ENCODE peak calls at places on chromosome 7, in seven cellular contexts. J, L, N, V, H, Y and X are unnamed samples.

GRCh38 chr7:148702876-148703670 is 4.4 kb downstream of the CUL1 start:
- DNase-seq in V (no peak), H (no peak), Y (no peak), J (no peak), L (no peak), N (no peak), X (no peak)

GRCh38 chr7:108417926-108418325 is 38.3 kb downstream of the NRCAM start:
- DNase-seq in Y (no peak), L (no peak), J (no peak), H (no peak), N (no peak), V (no peak), X (no peak)

GRCh38 chr7:45259966-45260646 is 102.5 kb downstream of the RAMP3 start:
- DNase-seq in H (peak), L (peak), J (no peak), V (peak), N (peak), Y (peak), X (peak)

GRCh38 chr7:129343099-129343700 is 91.0 kb upstream of the STRIP2 start:
- DNase-seq in L (no peak), J (no peak), H (peak), N (peak), V (no peak), Y (no peak), X (no peak)

GRCh38 chr7:124263232-124263827 is 230.5 kb upstream of the TMEM229A start:
- DNase-seq in H (no peak), Y (peak), V (no peak), J (no peak), L (no peak), N (peak), X (no peak)

GRCh38 chr7:15015545-15016314 is 113.2 kb upstream of the DGKB start:
- DNase-seq in H (peak), J (no peak), L (peak), N (peak), V (no peak), Y (peak), X (no peak)

GRCh38 chr7:23022258-23022745 is 8.4 kb upstream of the HYCC1 start:
- DNase-seq in H (no peak), J (peak), V (no peak), L (no peak), N (no peak), Y (no peak), X (no peak)

GRCh38 chr7:44189286-44189992 is at the start of gene GCK:
- DNase-seq in N (no peak), H (no peak), V (no peak), J (no peak), Y (peak), L (no peak), X (no peak)

GRCh38 chr7:12570148-12570528 is 382 bp upstream of the SCIN start:
- DNase-seq in N (no peak), J (no peak), L (no peak), V (peak), Y (no peak), H (peak), X (no peak)

GRCh38 chr7:28266377-28266776 is 85.8 kb upstream of the JAZF1 start:
- DNase-seq in H (no peak), N (no peak), V (no peak), L (no peak), Y (no peak), J (no peak), X (no peak)

GRCh38 chr7:1675036-1675671 is 5.1 kb downstream of the ELFN1 start:
- DNase-seq in V (peak), Y (peak), J (no peak), H (no peak), L (no peak), N (no peak), X (no peak)

GRCh38 chr7:45146531-45147379 is 10.8 kb upstream of the RAMP3 start:
- DNase-seq in V (no peak), N (peak), L (no peak), Y (peak), J (no peak), H (no peak), X (peak)

GRCh38 chr7:135799881-135800280 is 51.3 kb upstream of the FAM180A start:
- DNase-seq in V (no peak), N (no peak), Y (peak), J (no peak), L (no peak), H (no peak), X (no peak)

GRCh38 chr7:121449304-121449703 is 53.2 kb upstream of the FAM3C start:
- DNase-seq in L (no peak), V (no peak), Y (no peak), H (no peak), J (no peak), N (peak), X (no peak)

GRCh38 chr7:18667466-18667865 is 171.9 kb downstream of the HDAC9 start:
- DNase-seq in L (peak), H (no peak), Y (no peak), V (no peak), J (peak), N (no peak), X (no peak)

GRCh38 chr7:120180221-120180620 is 92.8 kb upstream of the KCND2 start:
- DNase-seq in J (no peak), N (no peak), L (no peak), V (no peak), Y (no peak), H (no peak), X (no peak)

GRCh38 chr7:25575634-25576033 is 347.3 kb upstream of the NPVF start:
- DNase-seq in V (no peak), Y (no peak), H (no peak), J (no peak), L (no peak), N (no peak), X (no peak)

GRCh38 chr7:102291056-102291915 is 4.6 kb downstream of the SH2B2 start:
- DNase-seq in H (no peak), L (no peak), N (no peak), Y (no peak), V (peak), J (no peak), X (no peak)

GRCh38 chr7:26574476-26574875 is 282.8 kb downstream of the SNX10 start:
- DNase-seq in J (no peak), N (no peak), H (no peak), L (no peak), V (no peak), Y (no peak), X (no peak)

GRCh38 chr7:37131855-37132254 is 316.8 kb downstream of the ELMO1 start:
- DNase-seq in L (no peak), Y (no peak), N (no peak), H (no peak), V (no peak), J (no peak), X (no peak)

GRCh38 chr7:26698806-26699205 is 165.6 kb downstream of the SKAP2 start:
- DNase-seq in Y (no peak), V (no peak), J (no peak), N (no peak), L (no peak), H (no peak), X (no peak)

GRCh38 chr7:123715198-123715597 is 33.6 kb downstream of the WASL start:
- DNase-seq in H (no peak), N (no peak), L (no peak), Y (no peak), J (no peak), V (no peak), X (no peak)

GRCh38 chr7:128427289-128427891 is 17.6 kb upstream of the IMPDH1 start:
- DNase-seq in Y (peak), V (no peak), N (peak), J (no peak), H (peak), L (peak), X (no peak)

GRCh38 chr7:154853063-154853726 is 149.7 kb downstream of the PAXIP1 start:
- DNase-seq in J (no peak), H (peak), N (no peak), V (peak), L (no peak), Y (no peak), X (no peak)

GRCh38 chr7:77455334-77455733 is 39.2 kb upstream of the GSAP start:
- DNase-seq in L (no peak), Y (no peak), N (no peak), V (no peak), J (peak), H (no peak), X (no peak)

GRCh38 chr7:31811650-31812461 is 124.8 kb downstream of the PPP1R17 start:
- DNase-seq in H (peak), N (no peak), V (peak), J (peak), L (no peak), Y (no peak), X (no peak)

GRCh38 chr7:81415181-81415580 is 354.7 kb downstream of the HGF start:
- DNase-seq in H (no peak), Y (no peak), N (no peak), J (no peak), L (no peak), V (no peak), X (no peak)

GRCh38 chr7:2313450-2314208 is 612 bp downstream of the SNX8 start:
- DNase-seq in H (peak), J (no peak), V (no peak), Y (no peak), L (no peak), N (peak), X (no peak)

GRCh38 chr7:24922099-24922773 is 57.7 kb downstream of the OSBPL3 start:
- DNase-seq in N (no peak), H (no peak), J (no peak), V (no peak), L (no peak), Y (no peak), X (no peak)

GRCh38 chr7:23308754-23309153 is 9.6 kb downstream of the MALSU1 start:
- DNase-seq in V (no peak), L (no peak), H (no peak), N (no peak), J (no peak), Y (no peak), X (no peak)

GRCh38 chr7:140829720-140830119 is 95.0 kb downstream of the BRAF start:
- DNase-seq in Y (no peak), H (no peak), N (no peak), J (no peak), V (no peak), L (no peak), X (no peak)

GRCh38 chr7:6590645-6591110 is 857 bp downstream of the INTS15 start:
- DNase-seq in V (no peak), Y (no peak), N (no peak), J (no peak), L (no peak), H (no peak), X (no peak)

GRCh38 chr7:34839645-34840044 is 181.6 kb downstream of the NPSR1 start:
- DNase-seq in Y (no peak), J (no peak), N (no peak), H (no peak), L (no peak), V (no peak), X (no peak)

GRCh38 chr7:68176974-68177373 is 1180.3 kb downstream of the TYW1 start:
- DNase-seq in N (peak), Y (peak), V (peak), J (peak), L (no peak), H (peak), X (no peak)

GRCh38 chr7:73668103-73668937 is 689 bp downstream of the VPS37D start:
- DNase-seq in V (no peak), H (no peak), J (no peak), N (no peak), Y (peak), L (no peak), X (peak)

GRCh38 chr7:27714831-27715444 is 25.0 kb upstream of the TAX1BP1 start:
- DNase-seq in V (no peak), L (no peak), Y (no peak), J (no peak), N (no peak), H (no peak), X (no peak)

GRCh38 chr7:74051193-74051592 is 23.2 kb downstream of the ELN start:
- DNase-seq in N (no peak), V (no peak), Y (no peak), J (no peak), H (no peak), L (no peak), X (no peak)

GRCh38 chr7:17044396-17044795 is 162.6 kb upstream of the AGR3 start:
- DNase-seq in Y (no peak), V (no peak), H (no peak), N (no peak), L (no peak), J (no peak), X (no peak)

GRCh38 chr7:1884583-1885350 is 214.7 kb downstream of the ELFN1 start:
- DNase-seq in V (no peak), L (no peak), N (no peak), Y (no peak), J (no peak), H (no peak), X (no peak)

GRCh38 chr7:142711722-142712616 is 37.3 kb upstream of the PRSS1 start:
- DNase-seq in Y (no peak), V (peak), L (no peak), H (peak), J (no peak), N (peak), X (no peak)

DNA sequence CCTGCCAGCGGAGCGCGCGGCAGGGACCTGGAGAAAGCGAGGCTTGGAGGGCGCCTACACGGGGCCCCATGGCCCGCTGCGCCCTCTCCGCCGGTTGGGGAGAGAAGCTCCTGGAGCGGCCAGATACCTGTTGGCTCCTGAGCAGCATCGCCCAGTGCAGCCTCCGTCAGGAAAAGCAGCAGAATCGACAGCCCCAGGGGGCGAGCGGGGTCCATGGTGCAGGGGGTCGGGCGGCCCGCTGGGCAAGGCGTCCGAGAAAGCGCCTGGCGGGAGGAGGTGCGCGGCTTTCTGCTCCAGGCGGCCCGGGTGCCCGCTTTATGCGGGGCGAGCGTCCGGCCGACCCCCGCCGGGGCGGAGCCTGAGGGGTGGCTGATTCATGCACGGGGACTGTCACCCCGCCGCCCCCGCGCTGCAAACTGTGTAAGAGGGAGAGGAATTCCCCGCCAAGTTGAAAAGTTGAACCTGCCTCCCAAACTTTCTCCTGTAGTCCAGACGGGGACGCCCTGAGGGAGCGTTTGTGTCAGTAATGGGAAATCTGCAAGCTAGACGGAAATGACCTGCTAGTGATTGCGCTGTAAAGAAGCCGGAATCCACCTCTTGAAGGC is at the start of gene TFPI2:
- DNase-seq in V (no peak), J (no peak), H (peak), Y (peak), N (no peak), L (peak), X (peak)
- TF ChIP-seq CTCF in V (no peak), J (no peak), H (no peak), Y (no peak), N (no peak), L (no peak), X (no peak)

DNA sequence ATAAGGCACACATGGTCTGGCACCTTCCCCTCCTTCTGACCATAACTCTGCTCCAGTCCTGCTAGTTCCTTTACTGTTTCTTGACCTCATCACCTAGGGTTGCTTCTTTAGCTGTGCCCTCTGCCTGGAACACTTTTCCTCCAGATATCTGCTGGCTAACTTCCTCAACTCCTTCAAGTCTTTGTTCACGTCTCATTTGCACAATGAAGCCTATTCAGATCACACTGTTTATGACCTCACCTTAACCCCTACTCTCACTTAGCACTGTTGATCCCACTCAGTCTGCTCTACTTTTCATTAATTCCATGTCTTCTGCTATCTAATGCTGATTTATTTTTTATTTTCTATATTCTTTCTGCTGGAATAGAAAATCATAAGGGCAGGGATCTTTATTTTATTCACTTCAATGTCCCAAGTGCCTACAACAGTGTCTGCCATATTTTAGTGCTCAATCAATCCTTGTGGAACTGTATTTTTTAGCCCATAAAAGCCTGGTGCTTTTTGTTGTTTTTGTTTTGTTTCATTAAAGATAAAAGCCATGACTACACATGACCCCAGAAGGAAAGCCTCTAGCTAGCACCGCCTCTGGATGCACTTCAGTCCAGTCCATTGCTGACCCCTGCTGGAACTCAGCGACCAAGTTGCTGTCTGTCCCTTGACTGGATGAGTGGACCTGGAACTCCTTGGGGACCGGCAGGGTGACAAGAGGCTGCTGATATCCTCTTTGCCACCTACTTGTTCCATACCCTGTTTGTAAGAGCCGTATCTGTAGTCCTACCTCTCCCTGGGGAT is 12.3 kb downstream of the KLF14 start:
- DNase-seq in H (peak), J (no peak), Y (peak), N (peak), V (peak), L (peak), X (peak)
- TF ChIP-seq CTCF in H (no peak), J (peak), Y (peak), N (peak), V (peak), L (no peak), X (peak)

GRCh38 chr7:231030-231857 is 38.9 kb downstream of the FAM20C start:
- DNase-seq in L (peak), Y (no peak), V (no peak), J (no peak), H (no peak), N (no peak), X (no peak)
- TF ChIP-seq CTCF in L (peak), Y (peak), V (no peak), J (peak), H (no peak), N (no peak), X (no peak)

DNA sequence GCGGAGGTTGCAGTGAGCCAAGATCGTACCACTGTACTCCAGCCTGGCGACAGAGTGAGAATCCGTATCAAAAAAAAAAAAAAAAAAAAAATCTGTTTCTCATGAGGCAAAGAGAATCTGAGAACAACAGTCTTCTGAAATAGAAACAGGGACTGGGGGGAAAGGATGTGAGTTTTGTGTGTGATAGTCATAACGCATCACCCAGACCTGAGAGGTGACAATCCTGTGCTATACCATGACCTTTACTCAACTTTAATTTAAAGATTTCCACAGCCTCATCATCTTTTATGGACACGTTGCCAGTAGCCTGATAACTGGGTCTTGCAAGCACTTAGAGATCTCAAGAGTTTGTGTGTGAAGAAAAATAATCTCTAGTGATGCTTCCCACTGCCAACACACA is 2.3 kb downstream of the ATXN7L1 start:
- DNase-seq in L (no peak), Y (no peak), V (no peak), J (no peak), H (no peak), N (no peak), X (no peak)
- TF ChIP-seq CTCF in L (no peak), Y (no peak), V (no peak), J (no peak), H (no peak), N (no peak), X (no peak)

GRCh38 chr7:151342811-151343210 is 1.2 kb downstream of the NUB1 start:
- DNase-seq in Y (no peak), N (no peak), V (no peak), L (no peak), H (no peak), J (no peak), X (no peak)
- TF ChIP-seq CTCF in Y (peak), N (no peak), V (no peak), L (no peak), H (no peak), J (no peak), X (no peak)

DNA sequence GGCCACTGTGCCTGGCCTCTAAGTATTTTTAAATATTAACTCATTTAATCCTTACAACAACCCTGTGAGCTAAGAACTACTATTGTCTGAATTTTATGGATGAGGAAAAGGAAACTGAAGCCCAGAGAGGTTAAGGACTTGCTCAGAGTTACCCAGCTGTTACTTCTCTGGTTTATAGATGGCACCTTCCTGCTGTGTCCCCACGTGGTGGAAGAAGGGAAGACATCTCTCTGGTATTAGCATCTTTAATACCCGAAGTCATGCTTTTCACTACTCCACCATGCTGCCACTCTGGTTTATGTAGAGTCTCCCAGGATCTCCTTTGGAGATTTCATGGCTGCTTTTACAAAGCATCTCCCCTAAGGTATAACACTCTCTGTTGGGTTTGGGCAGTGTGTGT is 105.5 kb upstream of the MKLN1 start:
- DNase-seq in Y (no peak), N (no peak), L (no peak), H (no peak), J (no peak), V (no peak), X (no peak)
- TF ChIP-seq CTCF in Y (peak), N (no peak), L (no peak), H (no peak), J (no peak), V (no peak), X (no peak)

GRCh38 chr7:75739796-75740672 is 1.3 kb upstream of the HIP1 start:
- DNase-seq in N (no peak), L (no peak), H (no peak), J (no peak), Y (peak), V (no peak), X (no peak)

GRCh38 chr7:75738604-75738974 is at the start of gene HIP1:
- DNase-seq in Y (no peak), L (no peak), J (no peak), H (no peak), N (no peak), V (no peak), X (no peak)

GRCh38 chr7:75740846-75741497 is 2.2 kb upstream of the HIP1 start:
- DNase-seq in Y (peak), H (peak), V (peak), L (no peak), J (no peak), N (no peak), X (no peak)

GRCh38 chr7:75737856-75738603 is 711 bp downstream of the HIP1 start:
- DNase-seq in N (no peak), V (peak), L (peak), J (no peak), Y (peak), H (no peak), X (no peak)

GRCh38 chr7:75738975-75739795 is 444 bp upstream of the HIP1 start:
- DNase-seq in J (peak), Y (peak), V (peak), L (peak), N (peak), H (peak), X (peak)
- TF ChIP-seq CTCF in J (peak), Y (no peak), V (no peak), L (no peak), N (no peak), H (peak), X (no peak)